ENCODE peak calls at places on chromosome 5, in six cellular contexts. U is NCI-H748 treated with DMSO at 0.1 percent for 48 hours, Q is mesenchymal stem cell, A is upper lobe of right lung, Z is type B pancreatic cell, O is GM06990. B is an unnamed sample.

GRCh38 chr5:64790210-64790609 is 21.5 kb downstream of the CWC27 start:
- DNase-seq in U (no peak), O (no peak), Z (no peak), Q (no peak), A (no peak), B (peak; percentile 85)

GRCh38 chr5:12246016-12246415 is 341.8 kb upstream of the CTNND2 start:
- DNase-seq in Q (no peak), U (no peak), O (no peak), A (no peak), Z (no peak), B (no peak)

GRCh38 chr5:76737846-76738245 is 21.9 kb downstream of the F2R start:
- DNase-seq in Q (peak; percentile 58), A (no peak), U (no peak), O (no peak), Z (no peak), B (no peak)

GRCh38 chr5:169914766-169915165 is 65.5 kb downstream of the INSYN2B start:
- DNase-seq in U (no peak), Z (no peak), A (no peak), Q (peak; percentile 74), O (no peak), B (no peak)

GRCh38 chr5:4642525-4642924 is 497.6 kb upstream of the ADAMTS16 start:
- DNase-seq in U (no peak), Q (no peak), A (no peak), Z (no peak), O (no peak), B (no peak)

GRCh38 chr5:39076757-39077475 is 2.7 kb upstream of the RICTOR start:
- DNase-seq in Q (peak; percentile 66), O (peak; percentile 58), A (no peak), U (peak; percentile 40), Z (no peak), B (peak; percentile 72)

GRCh38 chr5:131633830-131634229 is 1.2 kb downstream of the RAPGEF6 start:
- DNase-seq in U (no peak), Z (no peak), O (no peak), A (no peak), Q (no peak), B (no peak)

GRCh38 chr5:125058185-125058826 is 311.9 kb upstream of the ZNF608 start:
- DNase-seq in Q (peak; percentile 56), Z (no peak), O (no peak), U (peak; percentile 91), A (no peak), B (no peak)

GRCh38 chr5:10367586-10367985 is 14.1 kb downstream of the MARCHF6 start:
- DNase-seq in Z (no peak), U (no peak), Q (no peak), O (no peak), A (no peak), B (no peak)

GRCh38 chr5:93673555-93673954 is 67.8 kb downstream of the POU5F2 start:
- DNase-seq in Z (no peak), A (no peak), Q (no peak), U (no peak), O (no peak), B (no peak)

GRCh38 chr5:17813214-17813613 is 179.0 kb downstream of the TAF11L14 start:
- DNase-seq in Q (no peak), A (no peak), Z (no peak), O (no peak), U (no peak), B (peak; percentile 77)

GRCh38 chr5:155260798-155261197 is 247.2 kb downstream of the KIF4B start:
- DNase-seq in Q (no peak), Z (no peak), U (peak; percentile 50), A (no peak), O (peak; percentile 2), B (no peak)

GRCh38 chr5:119022017-119022745 is 33.8 kb upstream of the DTWD2 start:
- DNase-seq in Z (no peak), Q (peak; percentile 58), U (no peak), O (no peak), A (no peak), B (peak; percentile 58)

GRCh38 chr5:96876292-96876850 is at the start of gene ERAP2:
- DNase-seq in A (no peak), O (peak; percentile 37), Q (peak; percentile 71), U (peak; percentile 14), Z (no peak), B (peak; percentile 68)

GRCh38 chr5:34618666-34619065 is 37.5 kb upstream of the RAI14 start:
- DNase-seq in Z (no peak), A (no peak), U (no peak), Q (no peak), O (peak; percentile 49), B (no peak)

GRCh38 chr5:74310386-74310785 is 330.1 kb downstream of the ENC1 start:
- DNase-seq in Z (no peak), U (no peak), O (no peak), Q (no peak), A (no peak), B (peak; percentile 82)

GRCh38 chr5:96093890-96094381 is 132.3 kb upstream of the ELL2 start:
- DNase-seq in U (no peak), Z (no peak), A (no peak), O (no peak), Q (no peak), B (peak; percentile 98)

GRCh38 chr5:133967715-133968056 is 739 bp downstream of the C5orf15 start:
- DNase-seq in Q (peak; percentile 90), U (no peak), Z (no peak), A (no peak), O (no peak), B (peak; percentile 15)

GRCh38 chr5:40446910-40447309 is 232.8 kb upstream of the PTGER4 start:
- DNase-seq in U (no peak), Q (peak; percentile 85), O (no peak), A (no peak), Z (no peak), B (peak; percentile 98)

GRCh38 chr5:132657676-132658382 is at the start of gene IL13:
- DNase-seq in Q (no peak), A (no peak), U (no peak), O (peak; percentile 25), Z (peak; percentile 58), B (no peak)

GRCh38 chr5:15440434-15440833 is 59.5 kb upstream of the FBXL7 start:
- DNase-seq in Z (no peak), Q (no peak), A (no peak), U (no peak), O (no peak), B (no peak)

GRCh38 chr5:53032188-53032587 is 43.0 kb downstream of the ITGA2 start:
- DNase-seq in O (no peak), A (no peak), Q (no peak), U (no peak), Z (no peak), B (no peak)

GRCh38 chr5:102154291-102154690 is 141.8 kb downstream of the SLCO4C1 start:
- DNase-seq in U (no peak), Q (peak; percentile 3), Z (no peak), O (no peak), A (no peak), B (no peak)

GRCh38 chr5:177393206-177393765 is 7.2 kb downstream of the PFN3 start:
- DNase-seq in O (no peak), U (no peak), A (no peak), Z (no peak), Q (no peak), B (no peak)

GRCh38 chr5:174067499-174067898 is 22.0 kb downstream of the NSG2 start:
- DNase-seq in A (no peak), U (no peak), O (no peak), Q (no peak), Z (no peak), B (no peak)

GRCh38 chr5:122192883-122193496 is 63.6 kb downstream of the ZNF474 start:
- DNase-seq in Q (peak; percentile 71), U (peak; percentile 73), Z (no peak), O (peak; percentile 9), A (no peak), B (peak; percentile 67)